ENCODE peak calls at places on chromosomes 16 and 17, in seven cellular contexts. One of them, this sample, is unnamed.

GRCh38 chr16:88599825-88600538 is 29.8 kb downstream of the ZC3H18 start:
- DNase-seq in cardiac muscle cell: no peak
- DNase-seq in IMR-90: no peak
- DNase-seq in lung microvascular endothelial cell: no peak
- DNase-seq in SK-N-DZ: no peak
- DNase-seq in NCI-H774: no peak
- DNase-seq in neural progenitor cell: no peak
- DNase-seq in this sample: no peak

GRCh38 chr17:8158267-8159031 is 4.3 kb downstream of the VAMP2 start:
- DNase-seq in cardiac muscle cell: peak
- DNase-seq in IMR-90: peak
- DNase-seq in lung microvascular endothelial cell: peak
- DNase-seq in SK-N-DZ: peak
- DNase-seq in NCI-H774: peak
- DNase-seq in neural progenitor cell: peak
- DNase-seq in this sample: peak

GRCh38 chr17:77269696-77270681 is 129.2 kb downstream of the SEC14L1 start:
- DNase-seq in cardiac muscle cell: no peak
- DNase-seq in IMR-90: no peak
- DNase-seq in lung microvascular endothelial cell: no peak
- DNase-seq in SK-N-DZ: no peak
- DNase-seq in NCI-H774: no peak
- DNase-seq in neural progenitor cell: no peak
- DNase-seq in this sample: no peak

GRCh38 chr17:50426814-50427787 is 1.1 kb downstream of the ACSF2 start:
- DNase-seq in cardiac muscle cell: peak
- DNase-seq in IMR-90: peak
- DNase-seq in lung microvascular endothelial cell: peak
- DNase-seq in SK-N-DZ: peak
- DNase-seq in NCI-H774: no peak
- DNase-seq in neural progenitor cell: peak
- DNase-seq in this sample: no peak

GRCh38 chr17:2844386-2844785 is 48.1 kb downstream of the RAP1GAP2 start:
- DNase-seq in cardiac muscle cell: no peak
- DNase-seq in IMR-90: peak
- DNase-seq in lung microvascular endothelial cell: no peak
- DNase-seq in SK-N-DZ: no peak
- DNase-seq in NCI-H774: no peak
- DNase-seq in neural progenitor cell: peak
- DNase-seq in this sample: no peak

GRCh38 chr17:79478841-79479240 is 132.0 kb downstream of the RBFOX3 start:
- DNase-seq in cardiac muscle cell: no peak
- DNase-seq in IMR-90: no peak
- DNase-seq in lung microvascular endothelial cell: no peak
- DNase-seq in SK-N-DZ: no peak
- DNase-seq in NCI-H774: no peak
- DNase-seq in neural progenitor cell: no peak
- DNase-seq in this sample: no peak

GRCh38 chr16:87344931-87345631 is 27.9 kb upstream of the C16orf95 start:
- DNase-seq in cardiac muscle cell: peak
- DNase-seq in IMR-90: no peak
- DNase-seq in lung microvascular endothelial cell: peak
- DNase-seq in SK-N-DZ: no peak
- DNase-seq in NCI-H774: no peak
- DNase-seq in neural progenitor cell: no peak
- DNase-seq in this sample: no peak

GRCh38 chr17:65235284-65235683 is 98.1 kb downstream of the RGS9 start:
- DNase-seq in cardiac muscle cell: no peak
- DNase-seq in IMR-90: no peak
- DNase-seq in lung microvascular endothelial cell: no peak
- DNase-seq in SK-N-DZ: no peak
- DNase-seq in NCI-H774: no peak
- DNase-seq in neural progenitor cell: no peak
- DNase-seq in this sample: no peak

GRCh38 chr17:1111599-1112443 is 68.0 kb downstream of the ABR start:
- DNase-seq in cardiac muscle cell: no peak
- DNase-seq in IMR-90: no peak
- DNase-seq in lung microvascular endothelial cell: no peak
- DNase-seq in SK-N-DZ: no peak
- DNase-seq in NCI-H774: no peak
- DNase-seq in neural progenitor cell: no peak
- DNase-seq in this sample: no peak

GRCh38 chr16:20884240-20884556 is 16.0 kb downstream of the DCUN1D3 start:
- DNase-seq in cardiac muscle cell: no peak
- DNase-seq in IMR-90: peak
- DNase-seq in lung microvascular endothelial cell: no peak
- DNase-seq in SK-N-DZ: no peak
- DNase-seq in NCI-H774: no peak
- DNase-seq in neural progenitor cell: no peak
- DNase-seq in this sample: no peak

GRCh38 chr17:45108595-45109521 is 23.5 kb downstream of the PLCD3 start:
- DNase-seq in cardiac muscle cell: no peak
- DNase-seq in IMR-90: no peak
- DNase-seq in lung microvascular endothelial cell: peak
- DNase-seq in SK-N-DZ: no peak
- DNase-seq in NCI-H774: no peak
- DNase-seq in neural progenitor cell: no peak
- DNase-seq in this sample: no peak

GRCh38 chr16:89898201-89898967 is 20.3 kb upstream of the MC1R start:
- DNase-seq in cardiac muscle cell: no peak
- DNase-seq in IMR-90: no peak
- DNase-seq in lung microvascular endothelial cell: no peak
- DNase-seq in SK-N-DZ: no peak
- DNase-seq in NCI-H774: no peak
- DNase-seq in neural progenitor cell: no peak
- DNase-seq in this sample: no peak

GRCh38 chr17:27244019-27244418 is 49.9 kb upstream of the WSB1 start:
- DNase-seq in cardiac muscle cell: no peak
- DNase-seq in IMR-90: no peak
- DNase-seq in lung microvascular endothelial cell: no peak
- DNase-seq in SK-N-DZ: no peak
- DNase-seq in NCI-H774: no peak
- DNase-seq in neural progenitor cell: no peak
- DNase-seq in this sample: no peak

GRCh38 chr17:78230252-78230962 is 1.0 kb upstream of the TMEM235 start:
- DNase-seq in cardiac muscle cell: no peak
- DNase-seq in IMR-90: no peak
- DNase-seq in lung microvascular endothelial cell: no peak
- DNase-seq in SK-N-DZ: peak
- DNase-seq in NCI-H774: no peak
- DNase-seq in neural progenitor cell: no peak
- DNase-seq in this sample: no peak

GRCh38 chr16:48611329-48612137 is 1.6 kb upstream of the N4BP1 start:
- DNase-seq in cardiac muscle cell: no peak
- DNase-seq in IMR-90: no peak
- DNase-seq in lung microvascular endothelial cell: peak
- DNase-seq in SK-N-DZ: no peak
- DNase-seq in NCI-H774: no peak
- DNase-seq in neural progenitor cell: no peak
- DNase-seq in this sample: no peak

GRCh38 chr17:10177921-10178788 is 20.3 kb downstream of the GAS7 start:
- DNase-seq in cardiac muscle cell: no peak
- DNase-seq in IMR-90: peak
- DNase-seq in lung microvascular endothelial cell: no peak
- DNase-seq in SK-N-DZ: no peak
- DNase-seq in NCI-H774: no peak
- DNase-seq in neural progenitor cell: peak
- DNase-seq in this sample: no peak

GRCh38 chr17:55577011-55577586 is 65.8 kb upstream of the SMIM36 start:
- DNase-seq in cardiac muscle cell: no peak
- DNase-seq in IMR-90: peak
- DNase-seq in lung microvascular endothelial cell: peak
- DNase-seq in SK-N-DZ: no peak
- DNase-seq in NCI-H774: no peak
- DNase-seq in neural progenitor cell: no peak
- DNase-seq in this sample: no peak